ENCODE peak calls at places on chromosomes 12 and 14, in six cellular contexts. W, Z, S, C, J and U are unnamed samples. For H3K36me3 and H3K27me3, the result is how much of the 10 kb centered on the place peaks cover.

GRCh38 chr12:20000229-20000869 is 368.0 kb upstream of the PDE3A start:
- DNase-seq in W (peak), Z (no peak), S (no peak), C (no peak), J (no peak), U (no peak)

GRCh38 chr12:57454566-57455373 is at the start of gene INHBE:
- DNase-seq in W (peak), Z (peak), S (no peak), C (peak), J (no peak), U (no peak)

GRCh38 chr12:119870462-119870861 is 6.7 kb downstream of the CIT start:
- DNase-seq in W (peak), Z (no peak), S (no peak), C (no peak), J (no peak), U (no peak)

GRCh38 chr12:93062100-93062419 is 133.0 kb upstream of the EEA1 start:
- DNase-seq in W (peak), Z (no peak), S (no peak), C (no peak), J (no peak), U (no peak)

GRCh38 chr12:79650440-79650839 is 40.3 kb downstream of the PAWR start:
- DNase-seq in W (no peak), Z (no peak), S (no peak), C (no peak), J (no peak), U (no peak)

GRCh38 chr12:51322452-51322851 is 1.5 kb downstream of the BIN2 start:
- DNase-seq in W (no peak), Z (no peak), S (no peak), C (no peak), J (no peak), U (no peak)

GRCh38 chr14:61812347-61813100 is 50.3 kb downstream of the SNAPC1 start:
- DNase-seq in W (peak), Z (no peak), S (peak), C (peak), J (no peak), U (no peak)

GRCh38 chr12:85448548-85449139 is 168.6 kb downstream of the ALX1 start:
- DNase-seq in W (no peak), Z (no peak), S (no peak), C (peak), J (no peak), U (no peak)

GRCh38 chr14:65993996-65994395 is 492.2 kb upstream of the CCDC196 start:
- DNase-seq in W (peak), Z (no peak), S (no peak), C (no peak), J (no peak), U (no peak)

GRCh38 chr12:69028941-69029729 is 96.2 kb upstream of the CPM start:
- DNase-seq in W (no peak), Z (no peak), S (no peak), C (peak), J (no peak), U (no peak)

GRCh38 chr14:75800792-75801191 is 139.7 kb downstream of the TTLL5 start:
- DNase-seq in W (peak), Z (no peak), S (no peak), C (no peak), J (no peak), U (no peak)

GRCh38 chr14:100827751-100828447 is 2.0 kb downstream of the MEG3 start:
- DNase-seq in W (no peak), Z (no peak), S (no peak), C (peak), J (no peak), U (no peak)

GRCh38 chr12:93050026-93050747 is 121.1 kb upstream of the EEA1 start:
- DNase-seq in W (no peak), Z (no peak), S (no peak), C (peak), J (no peak), U (no peak)

DNA sequence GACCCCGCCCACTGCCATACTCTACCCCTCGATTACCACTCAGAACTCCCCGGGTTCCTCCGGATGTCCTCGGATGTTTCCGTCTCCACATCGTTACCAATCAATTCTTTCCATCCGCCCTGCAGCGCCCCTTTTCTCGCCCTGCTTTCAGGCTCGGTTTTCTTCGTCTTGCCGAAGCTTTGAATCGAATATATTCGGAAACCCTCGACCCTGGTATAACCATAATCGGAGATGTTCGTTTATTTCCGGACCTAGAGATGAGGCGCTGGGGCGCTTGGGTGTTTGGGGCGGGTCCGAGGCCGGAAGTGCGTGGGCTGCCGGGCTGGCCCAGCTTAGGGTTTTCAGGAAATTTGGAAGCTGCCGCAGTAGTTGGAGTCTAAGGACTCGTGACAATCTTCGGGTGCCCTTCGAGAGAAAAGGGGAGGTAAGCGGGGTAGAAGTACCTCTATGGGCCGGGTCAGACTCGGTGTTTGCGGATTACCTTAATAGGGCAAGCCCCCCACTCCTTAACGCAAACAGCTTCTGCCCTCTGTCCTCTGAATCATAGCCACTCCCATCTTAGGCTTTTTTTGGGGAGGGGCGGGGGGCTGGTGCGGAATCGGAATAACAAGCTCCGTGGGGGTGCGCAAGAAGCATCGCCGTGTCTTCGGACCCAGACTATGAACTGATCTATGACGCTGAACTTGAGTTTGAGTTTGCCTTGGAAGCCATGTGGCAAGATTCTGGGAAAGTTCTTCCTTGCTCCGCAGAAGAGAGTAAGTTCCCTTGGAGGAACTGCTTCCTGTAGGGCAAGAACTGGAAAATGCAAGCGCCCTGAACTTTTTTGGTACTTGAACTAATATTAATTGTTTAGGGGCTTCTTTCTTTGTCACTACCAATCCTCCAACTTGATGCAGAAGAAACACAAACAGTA is at the start of gene C14orf119:
- DNase-seq in W (peak), Z (peak), S (peak), C (peak), J (peak), U (peak)
- H3K36me3 ChIP-seq in W (half or more), Z (under half), S (under half), C (under half), J (half or more), U (under half)

GRCh38 chr12:8037947-8038346 is 5.4 kb downstream of the FOXJ2 start:
- DNase-seq in W (peak), Z (no peak), S (no peak), C (no peak), J (no peak), U (no peak)

GRCh38 chr12:8036366-8036765 is 3.9 kb downstream of the FOXJ2 start:
- DNase-seq in W (no peak), Z (no peak), S (no peak), C (peak), J (peak), U (peak)

GRCh38 chr12:8037046-8037663 is 4.6 kb downstream of the FOXJ2 start:
- DNase-seq in W (no peak), Z (no peak), S (no peak), C (no peak), J (no peak), U (no peak)

GRCh38 chr12:8035440-8036010 is 3.0 kb downstream of the FOXJ2 start:
- DNase-seq in W (peak), Z (no peak), S (no peak), C (peak), J (no peak), U (no peak)

DNA sequence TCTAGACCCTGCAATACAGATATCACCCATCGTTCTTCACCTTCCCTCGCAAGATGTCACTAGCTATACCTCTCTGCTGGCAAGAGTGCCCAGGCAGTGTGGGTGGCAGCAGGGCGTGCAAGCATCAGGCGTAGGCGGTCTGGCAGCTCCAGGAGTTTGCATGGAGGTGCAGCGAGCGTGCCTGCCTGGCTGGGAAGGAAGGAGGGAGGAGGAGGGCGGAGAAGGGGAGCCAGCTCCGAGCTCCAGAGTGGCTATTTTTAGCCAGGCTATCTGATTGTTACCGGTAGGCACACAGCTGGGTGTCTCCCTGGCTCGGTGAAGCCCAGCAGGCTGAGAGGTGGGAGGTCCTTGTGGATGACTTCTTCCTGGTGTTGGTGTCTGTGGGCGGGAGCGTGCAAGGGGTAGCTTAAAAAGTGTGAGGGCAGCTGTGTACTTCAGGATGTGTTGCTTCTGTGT is 6.2 kb downstream of the FOXJ2 start:
- DNase-seq in W (peak), Z (peak), S (peak), C (peak), J (peak), U (peak)
- H3K4me3 ChIP-seq in W (peak), Z (peak), S (peak), C (peak), J (peak), U (peak)

GRCh38 chr14:69571449-69571878 is 3.2 kb downstream of the CCDC177 start:
- DNase-seq in W (no peak), Z (peak), S (no peak), C (peak), J (no peak), U (no peak)

GRCh38 chr14:69572634-69573135 is 2.0 kb downstream of the CCDC177 start:
- DNase-seq in W (no peak), Z (peak), S (no peak), C (peak), J (no peak), U (no peak)

GRCh38 chr14:69573205-69573840 is 1.3 kb downstream of the CCDC177 start:
- DNase-seq in W (no peak), Z (no peak), S (no peak), C (peak), J (no peak), U (no peak)

GRCh38 chr14:69570836-69571330 is 3.8 kb downstream of the CCDC177 start:
- DNase-seq in W (no peak), Z (no peak), S (no peak), C (no peak), J (no peak), U (no peak)

DNA sequence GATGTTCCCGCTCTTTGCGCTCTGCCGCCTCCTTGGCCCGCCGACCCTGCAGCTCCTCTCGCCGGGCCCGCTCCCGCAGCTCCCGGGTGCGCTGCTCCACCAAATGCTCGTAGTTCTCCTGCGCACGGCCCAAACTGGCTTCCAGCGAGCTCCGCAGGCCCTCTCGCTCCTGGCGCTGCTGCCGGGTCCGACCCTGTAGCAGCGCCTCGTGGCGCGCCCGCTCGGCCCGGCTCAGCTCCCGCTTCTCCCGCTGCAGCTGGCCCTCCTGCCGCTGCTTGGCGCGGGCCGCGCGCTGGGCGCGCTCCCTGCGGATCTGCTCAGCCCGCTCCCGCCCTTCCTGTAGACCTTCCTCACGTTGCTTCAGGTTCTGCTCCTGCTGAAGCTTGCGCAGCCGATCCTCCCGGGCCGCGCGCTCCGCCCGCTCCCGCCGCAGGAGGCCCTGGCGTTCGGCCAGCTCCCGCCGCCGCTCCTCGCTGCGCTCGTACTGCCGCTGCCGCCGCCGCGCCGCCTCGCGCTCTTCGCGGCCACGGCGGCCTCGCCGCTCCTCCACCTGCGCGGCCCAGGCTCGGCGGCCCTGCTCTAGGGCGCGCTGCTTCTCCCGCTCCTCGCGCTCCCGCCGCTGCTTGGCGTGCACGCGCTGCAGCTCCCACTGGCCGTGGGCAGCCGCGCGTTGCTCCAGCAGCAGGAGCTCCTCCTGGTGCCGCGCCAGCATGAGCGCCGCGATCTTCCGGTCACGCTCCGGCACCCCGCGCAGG is 2.6 kb downstream of the CCDC177 start:
- DNase-seq in W (peak), Z (no peak), S (no peak), C (peak), J (no peak), U (no peak)
- H3K27me3 ChIP-seq in W (under half), Z (half or more), S (under half), C (half or more), J (under half), U (half or more)

GRCh38 chr12:111446044-111446581 is 40.4 kb downstream of the SH2B3 start:
- DNase-seq in W (peak), Z (no peak), S (peak), C (peak), J (no peak), U (no peak)

GRCh38 chr12:111444706-111445310 is 39.1 kb downstream of the SH2B3 start:
- DNase-seq in W (peak), Z (peak), S (peak), C (peak), J (peak), U (peak)

GRCh38 chr12:111444314-111444705 is 38.6 kb downstream of the SH2B3 start:
- DNase-seq in W (no peak), Z (no peak), S (no peak), C (no peak), J (no peak), U (no peak)

GRCh38 chr12:111446631-111447570 is 41.2 kb downstream of the SH2B3 start:
- DNase-seq in W (peak), Z (no peak), S (no peak), C (no peak), J (no peak), U (no peak)

GRCh38 chr12:111445311-111446043 is 39.8 kb downstream of the SH2B3 start:
- DNase-seq in W (peak), Z (no peak), S (peak), C (peak), J (no peak), U (no peak)
- H3K36me3 ChIP-seq in W (under half), Z (half or more), S (under half), C (under half), J (half or more), U (under half)

DNA sequence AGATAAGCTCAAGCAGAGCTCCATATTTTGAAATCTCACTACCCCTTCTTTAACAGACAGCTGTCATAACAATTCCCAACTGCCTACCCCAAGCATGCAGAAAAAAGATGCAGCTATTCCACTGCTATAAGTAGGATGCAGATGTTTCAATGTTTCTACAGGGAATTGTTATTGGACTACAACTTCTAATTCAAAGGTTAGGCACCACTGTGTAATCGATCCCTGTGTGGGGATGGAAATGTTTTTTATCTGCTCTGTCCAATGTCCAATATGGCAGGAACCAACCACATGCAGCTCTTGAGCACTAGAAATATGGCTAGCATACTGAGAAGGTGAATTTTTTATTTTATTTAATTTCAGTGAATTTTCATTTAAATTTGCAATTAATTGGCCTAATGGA is 208.6 kb downstream of the SLC2A13 start:
- DNase-seq in W (no peak), Z (no peak), S (no peak), C (no peak), J (no peak), U (no peak)
- H3K4me3 ChIP-seq in W (no peak), Z (no peak), S (no peak), C (no peak), J (no peak), U (no peak)

GRCh38 chr12:129790331-129790730 is 113.5 kb downstream of the TMEM132D start:
- DNase-seq in W (peak), Z (no peak), S (no peak), C (no peak), J (no peak), U (no peak)
- H3K27me3 ChIP-seq in W (under half), Z (under half), S (under half), C (under half), J (under half), U (under half)

DNA sequence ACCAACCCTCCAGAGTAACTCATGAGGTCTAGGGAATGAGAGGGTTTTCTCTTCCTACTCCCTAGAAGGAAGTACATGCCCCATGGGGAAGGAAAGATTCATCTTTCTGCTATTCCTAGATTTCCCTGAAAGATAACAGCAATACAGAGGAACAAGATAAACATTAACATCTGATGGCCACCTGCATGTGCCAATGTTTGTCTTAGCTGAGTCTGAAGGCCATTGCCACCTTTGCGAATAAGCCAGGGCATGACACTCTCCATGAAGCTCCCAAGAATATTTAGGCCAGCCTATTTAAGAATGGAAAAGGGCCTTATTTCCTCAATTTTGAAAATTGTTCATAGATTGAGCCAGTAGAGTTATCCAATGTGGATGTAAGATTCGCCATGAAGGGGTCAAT is 26.0 kb downstream of the IGF1 start:
- DNase-seq in W (no peak), Z (no peak), S (no peak), C (no peak), J (no peak), U (no peak)
- H3K36me3 ChIP-seq in W (under half), Z (under half), S (under half), C (under half), J (under half), U (under half)

DNA sequence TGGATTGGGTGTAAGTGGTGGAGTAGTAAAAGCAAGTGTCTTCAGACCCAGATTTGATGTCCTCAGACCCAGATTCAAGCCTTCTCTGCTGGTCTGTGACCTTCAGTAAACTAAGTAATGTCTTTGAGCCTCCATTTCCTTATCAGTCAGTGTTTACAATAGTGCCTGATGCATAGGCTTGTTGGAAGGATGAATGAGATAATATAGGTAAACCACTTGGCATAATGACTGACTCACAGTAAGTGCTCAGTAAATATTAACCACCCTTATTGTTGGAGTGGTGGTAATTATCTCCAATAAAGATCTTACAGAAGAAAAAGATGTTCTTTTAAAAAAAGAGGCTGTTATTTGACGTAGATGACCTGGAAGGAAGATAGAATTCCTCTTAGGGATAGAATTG is 86.2 kb downstream of the IGF1 start:
- DNase-seq in W (no peak), Z (no peak), S (no peak), C (no peak), J (no peak), U (no peak)
- H3K4me3 ChIP-seq in W (no peak), Z (no peak), S (no peak), C (no peak), J (no peak), U (no peak)

DNA sequence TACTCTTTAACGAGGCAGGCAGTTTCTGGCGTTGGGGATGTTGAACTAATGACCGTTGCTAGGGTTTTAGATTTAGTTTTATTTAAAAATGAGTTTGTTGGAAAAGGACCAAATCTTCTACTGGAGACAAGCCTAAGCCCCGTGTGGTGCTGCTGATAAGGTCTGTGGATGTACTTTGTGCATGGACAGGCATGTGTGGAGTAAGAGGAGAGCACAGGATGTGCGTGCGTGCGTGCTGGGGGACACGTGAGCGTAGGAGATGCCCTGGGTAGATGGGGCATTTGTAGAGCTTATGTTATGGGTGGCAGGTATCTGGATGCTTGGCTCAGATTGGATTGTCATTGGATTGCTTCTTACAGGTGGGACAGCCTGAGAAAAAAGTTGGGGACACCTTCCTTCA is 5.7 kb downstream of the NTF3 start:
- DNase-seq in W (no peak), Z (no peak), S (no peak), C (no peak), J (no peak), U (no peak)
- H3K27me3 ChIP-seq in W (half or more), Z (under half), S (under half), C (under half), J (under half), U (under half)